ENCODE peak calls at places on chromosomes 11 and 22, in eight cellular contexts. B is endothelial cell; Y is Right ventricle myocardium inferior; F is astrocyte of the spinal cord; Q is stimulated activated CD4-positive, alpha-beta T cell treated with anti-CD3 and anti-CD28 coated beads, Interleukin-2, amount 100 ng/mL, for 48 hours; X is lung microvascular endothelial cell; A is T-helper 17 cell; L is AG09309. T is an unnamed sample.

GRCh38 chr22:25282671-25283561 is 63.5 kb downstream of the CRYBB2 start:
- DNase-seq in B (peak; percentile 48), Y (no peak), F (no peak), Q (no peak), X (no peak), A (no peak), L (no peak), T (peak; percentile 89)

GRCh38 chr11:76744186-76745058 is 38.7 kb upstream of the TSKU start:
- DNase-seq in B (no peak), Y (no peak), F (no peak), Q (no peak), X (peak; percentile 17), A (no peak), L (no peak), T (no peak)

GRCh38 chr11:44931466-44931865 is 19.2 kb downstream of the TP53I11 start:
- DNase-seq in B (no peak), Y (no peak), F (no peak), Q (no peak), X (no peak), A (no peak), L (no peak), T (peak; percentile 68)

GRCh38 chr11:133948711-133949110 is 8.1 kb downstream of the IGSF9B start:
- DNase-seq in B (no peak), Y (peak; percentile 3), F (no peak), Q (no peak), X (no peak), A (no peak), L (no peak), T (no peak)

GRCh38 chr11:43880640-43881159 is at the start of gene ALKBH3:
- DNase-seq in B (peak; percentile 88), Y (peak; percentile 96), F (peak; percentile 94), Q (peak; percentile 90), X (peak; percentile 97), A (peak; percentile 83), L (peak; percentile 75), T (peak; percentile 94)

GRCh38 chr22:36027960-36028645 is 521 bp downstream of the RBFOX2 start:
- DNase-seq in B (peak; percentile 76), Y (peak; percentile 68), F (peak; percentile 15), Q (no peak), X (no peak), A (peak; percentile 12), L (no peak), T (peak; percentile 77)

GRCh38 chr11:15819679-15820286 is 536.6 kb downstream of the SOX6 start:
- DNase-seq in B (peak; percentile 74), Y (peak; percentile 88), F (peak; percentile 39), Q (peak; percentile 45), X (peak; percentile 80), A (no peak), L (no peak), T (peak; percentile 68)

GRCh38 chr22:44746836-44747519 is 5.4 kb upstream of the ARHGAP8 start:
- DNase-seq in B (no peak), Y (no peak), F (no peak), Q (no peak), X (no peak), A (no peak), L (no peak), T (peak; percentile 91)

GRCh38 chr22:48337957-48338792 is 1489.5 kb downstream of the BRD1 start:
- DNase-seq in B (no peak), Y (no peak), F (no peak), Q (no peak), X (no peak), A (no peak), L (no peak), T (no peak)

GRCh38 chr22:40334899-40335298 is 11.4 kb upstream of the ADSL start:
- DNase-seq in B (no peak), Y (no peak), F (no peak), Q (no peak), X (no peak), A (no peak), L (no peak), T (peak; percentile 20)

GRCh38 chr22:48378673-48379072 is 1449.0 kb downstream of the BRD1 start:
- DNase-seq in B (no peak), Y (no peak), F (no peak), Q (no peak), X (no peak), A (no peak), L (no peak), T (no peak)

GRCh38 chr11:67082071-67082791 is 25.6 kb downstream of the RHOD start:
- DNase-seq in B (no peak), Y (no peak), F (no peak), Q (no peak), X (peak; percentile 46), A (no peak), L (no peak), T (peak; percentile 69)

GRCh38 chr11:64115751-64116522 is 50.0 kb downstream of the MACROD1 start:
- DNase-seq in B (no peak), Y (no peak), F (no peak), Q (no peak), X (no peak), A (no peak), L (no peak), T (no peak)

GRCh38 chr11:12598330-12599256 is 75.6 kb upstream of the TEAD1 start:
- DNase-seq in B (no peak), Y (no peak), F (peak; percentile 86), Q (no peak), X (no peak), A (no peak), L (no peak), T (no peak)

GRCh38 chr11:67053896-67054850 is 2.5 kb upstream of the RHOD start:
- DNase-seq in B (peak; percentile 63), Y (peak; percentile 32), F (peak; percentile 92), Q (peak; percentile 44), X (peak; percentile 67), A (no peak), L (peak; percentile 75), T (peak; percentile 74)